ENCODE peak calls at places on chromosomes 16 and 17, in seven cellular contexts. R is activated CD4-positive, alpha-beta T cell treated with anti-CD3 and anti-CD28 coated beads, Interleukin-2, amount 50 U/mL, for 4 hours; A is bronchial epithelial cell; T is tibial artery; H is neuronal stem cell; Z is posterior vena cava; C is HTR-8/SVneo. N is an unnamed sample.

GRCh38 chr16:80616362-80616761 is 75.6 kb downstream of the DYNLRB2 start:
- DNase-seq in Z (no peak), A (no peak), T (no peak), H (no peak), R (no peak), C (no peak), N (no peak)

GRCh38 chr17:6936370-6937028 is 59.4 kb upstream of the ALOX12 start:
- DNase-seq in C (no peak), A (no peak), R (no peak), T (peak), Z (no peak), H (no peak), N (no peak)

GRCh38 chr16:49980166-49980565 is 44.9 kb upstream of the CNEP1R1 start:
- DNase-seq in C (no peak), H (no peak), Z (no peak), R (no peak), A (no peak), T (no peak), N (no peak)

GRCh38 chr16:46996391-46996790 is 22.9 kb upstream of the DNAJA2 start:
- DNase-seq in C (no peak), H (no peak), Z (no peak), A (no peak), T (no peak), R (no peak), N (no peak)

GRCh38 chr16:2252806-2253148 is 1.4 kb upstream of the ECI1 start:
- DNase-seq in T (no peak), C (no peak), A (no peak), Z (no peak), R (no peak), H (no peak), N (no peak)

GRCh38 chr16:79194291-79194690 is 406.2 kb downstream of the MAF start:
- DNase-seq in H (no peak), A (no peak), R (no peak), Z (no peak), C (no peak), T (no peak), N (no peak)

GRCh38 chr17:74528491-74529199 is 2.6 kb downstream of the CD300LB start:
- DNase-seq in Z (peak), H (no peak), T (peak), A (no peak), C (no peak), R (no peak), N (no peak)

GRCh38 chr16:19769239-19769638 is 51.2 kb downstream of the IQCK start:
- DNase-seq in A (no peak), Z (no peak), H (no peak), T (no peak), C (no peak), R (no peak), N (no peak)

GRCh38 chr16:79965718-79966117 is 365.2 kb upstream of the MAF start:
- DNase-seq in C (no peak), H (no peak), R (no peak), Z (no peak), T (no peak), A (no peak), N (no peak)

GRCh38 chr17:57994436-57994835 is 6.4 kb upstream of the VEZF1 start:
- DNase-seq in Z (no peak), T (no peak), A (no peak), C (no peak), H (no peak), R (no peak), N (no peak)

GRCh38 chr17:208429-208828 is 27.0 kb upstream of the DOC2B start:
- DNase-seq in Z (peak), H (no peak), T (no peak), C (no peak), R (no peak), A (no peak), N (no peak)

N was measured in effector CD4-positive, alpha-beta T cell.